ENCODE peak calls at places on chromosome 17, in ten cellular contexts. M is nucleus accumbens; D is NCI-H2081; A is stimulated activated CD8-positive, alpha-beta memory T cell treated with anti-CD3 and anti-CD28 coated beads, Interleukin-4, amount 100 ng/mL, for 48 hours; P is anterior cingulate cortex; K is GM20000; V is prostate gland; T is B cell; F is astrocyte of the spinal cord; R is pancreas. I is an unnamed sample.

GRCh38 chr17:1725642-1726511 is 1.4 kb downstream of the WDR81 start:
- DNase-seq in M (no peak), D (no peak), A (no peak), P (no peak), K (no peak), V (no peak), T (no peak), F (no peak), R (no peak), I (no peak)

GRCh38 chr17:18157354-18157985 is 26.2 kb upstream of the ALKBH5 start:
- DNase-seq in M (no peak), D (no peak), A (no peak), P (no peak), K (peak), V (no peak), T (no peak), F (no peak), R (no peak), I (no peak)

GRCh38 chr17:9274119-9274445 is 252.8 kb downstream of the NTN1 start:
- DNase-seq in M (no peak), D (no peak), A (peak), P (no peak), K (no peak), V (no peak), T (no peak), F (no peak), R (no peak), I (no peak)

GRCh38 chr17:70552230-70552981 is 383.1 kb downstream of the KCNJ2 start:
- DNase-seq in M (no peak), D (peak), A (no peak), P (no peak), K (peak), V (peak), T (no peak), F (peak), R (no peak), I (no peak)

GRCh38 chr17:27502526-27503324 is 46.5 kb downstream of the KSR1 start:
- DNase-seq in M (peak), D (no peak), A (no peak), P (no peak), K (no peak), V (no peak), T (no peak), F (peak), R (no peak), I (peak)

GRCh38 chr17:29060475-29060874 is 17.5 kb downstream of the PIPOX start:
- DNase-seq in M (no peak), D (no peak), A (no peak), P (peak), K (no peak), V (no peak), T (no peak), F (no peak), R (no peak), I (peak)

GRCh38 chr17:71260366-71260765 is 860.5 kb upstream of the SOX9 start:
- DNase-seq in M (no peak), D (no peak), A (no peak), P (no peak), K (no peak), V (no peak), T (no peak), F (peak), R (no peak), I (no peak)

GRCh38 chr17:14732211-14732610 is 431.3 kb downstream of the HS3ST3B1 start:
- DNase-seq in M (no peak), D (no peak), A (no peak), P (no peak), K (no peak), V (no peak), T (no peak), F (no peak), R (no peak), I (no peak)

I was measured in caudate nucleus.